ENCODE peak calls at places on chromosomes 2 and 18, in nine cellular contexts. One of them, this sample, is unnamed.

GRCh38 chr18:55047546-55047945 is 88.3 kb upstream of the CCDC68 start:
- DNase-seq in pancreas: no peak
- DNase-seq in cardiac fibroblast: peak; percentile 43
- DNase-seq in sigmoid colon: no peak
- DNase-seq in adrenal gland: no peak
- DNase-seq in OCI-LY7: no peak
- DNase-seq in esophagus squamous epithelium: no peak
- DNase-seq in fibroblast of lung: no peak
- DNase-seq in Panc1: no peak
- DNase-seq in this sample: no peak

GRCh38 chr2:206993512-206993911 is 54.2 kb downstream of the CPO start:
- DNase-seq in pancreas: no peak
- DNase-seq in cardiac fibroblast: no peak
- DNase-seq in sigmoid colon: no peak
- DNase-seq in adrenal gland: no peak
- DNase-seq in OCI-LY7: no peak
- DNase-seq in esophagus squamous epithelium: no peak
- DNase-seq in fibroblast of lung: no peak
- DNase-seq in Panc1: no peak
- DNase-seq in this sample: no peak

GRCh38 chr2:102717308-102718018 is 44.4 kb upstream of the TMEM182 start:
- DNase-seq in pancreas: no peak
- DNase-seq in cardiac fibroblast: peak; percentile 72
- DNase-seq in sigmoid colon: no peak
- DNase-seq in adrenal gland: no peak
- DNase-seq in OCI-LY7: no peak
- DNase-seq in esophagus squamous epithelium: no peak
- DNase-seq in fibroblast of lung: peak; percentile 68
- DNase-seq in Panc1: no peak
- DNase-seq in this sample: no peak

GRCh38 chr18:28153485-28154065 is 23.4 kb downstream of the CDH2 start:
- DNase-seq in pancreas: no peak
- DNase-seq in cardiac fibroblast: no peak
- DNase-seq in sigmoid colon: no peak
- DNase-seq in adrenal gland: no peak
- DNase-seq in OCI-LY7: no peak
- DNase-seq in esophagus squamous epithelium: no peak
- DNase-seq in fibroblast of lung: no peak
- DNase-seq in Panc1: no peak
- DNase-seq in this sample: no peak

GRCh38 chr18:76983184-76983583 is 149.4 kb downstream of the MBP start:
- DNase-seq in pancreas: peak; percentile 92
- DNase-seq in cardiac fibroblast: peak; percentile 79
- DNase-seq in sigmoid colon: peak; percentile 86
- DNase-seq in adrenal gland: peak; percentile 92
- DNase-seq in OCI-LY7: peak; percentile 78
- DNase-seq in esophagus squamous epithelium: peak; percentile 30
- DNase-seq in fibroblast of lung: peak; percentile 74
- DNase-seq in Panc1: peak; percentile 70
- DNase-seq in this sample: peak; percentile 83

GRCh38 chr18:79489048-79489899 is 93.5 kb downstream of the NFATC1 start:
- DNase-seq in pancreas: no peak
- DNase-seq in cardiac fibroblast: no peak
- DNase-seq in sigmoid colon: peak; percentile 61
- DNase-seq in adrenal gland: no peak
- DNase-seq in OCI-LY7: no peak
- DNase-seq in esophagus squamous epithelium: no peak
- DNase-seq in fibroblast of lung: no peak
- DNase-seq in Panc1: no peak
- DNase-seq in this sample: no peak

GRCh38 chr2:120754067-120754960 is 18.6 kb downstream of the GLI2 start:
- DNase-seq in pancreas: no peak
- DNase-seq in cardiac fibroblast: peak; percentile 31
- DNase-seq in sigmoid colon: no peak
- DNase-seq in adrenal gland: no peak
- DNase-seq in OCI-LY7: no peak
- DNase-seq in esophagus squamous epithelium: no peak
- DNase-seq in fibroblast of lung: peak; percentile 38
- DNase-seq in Panc1: no peak
- DNase-seq in this sample: no peak

GRCh38 chr2:229852565-229852964 is 69.2 kb downstream of the TRIP12 start:
- DNase-seq in pancreas: no peak
- DNase-seq in cardiac fibroblast: peak; percentile 86
- DNase-seq in sigmoid colon: no peak
- DNase-seq in adrenal gland: peak; percentile 42
- DNase-seq in OCI-LY7: no peak
- DNase-seq in esophagus squamous epithelium: peak; percentile 2
- DNase-seq in fibroblast of lung: peak; percentile 67
- DNase-seq in Panc1: no peak
- DNase-seq in this sample: no peak

GRCh38 chr2:55519908-55520885 is 679 bp downstream of the CFAP36 start:
- DNase-seq in pancreas: no peak
- DNase-seq in cardiac fibroblast: peak; percentile 23
- DNase-seq in sigmoid colon: no peak
- DNase-seq in adrenal gland: peak; percentile 35
- DNase-seq in OCI-LY7: peak; percentile 21
- DNase-seq in esophagus squamous epithelium: no peak
- DNase-seq in fibroblast of lung: peak; percentile 8
- DNase-seq in Panc1: no peak
- DNase-seq in this sample: peak; percentile 32

GRCh38 chr2:102040229-102040628 is 48.5 kb downstream of the IL1R2 start:
- DNase-seq in pancreas: no peak
- DNase-seq in cardiac fibroblast: peak; percentile 49
- DNase-seq in sigmoid colon: no peak
- DNase-seq in adrenal gland: no peak
- DNase-seq in OCI-LY7: no peak
- DNase-seq in esophagus squamous epithelium: no peak
- DNase-seq in fibroblast of lung: no peak
- DNase-seq in Panc1: no peak
- DNase-seq in this sample: no peak

GRCh38 chr18:12409466-12409865 is 1.7 kb downstream of the PRELID3A start:
- DNase-seq in pancreas: no peak
- DNase-seq in cardiac fibroblast: peak; percentile 22
- DNase-seq in sigmoid colon: no peak
- DNase-seq in adrenal gland: no peak
- DNase-seq in OCI-LY7: peak; percentile 42
- DNase-seq in esophagus squamous epithelium: no peak
- DNase-seq in fibroblast of lung: no peak
- DNase-seq in Panc1: no peak
- DNase-seq in this sample: no peak

GRCh38 chr2:17538844-17539554 is 1.5 kb upstream of the VSNL1 start:
- DNase-seq in pancreas: peak; percentile 72
- DNase-seq in cardiac fibroblast: peak; percentile 37
- DNase-seq in sigmoid colon: peak; percentile 77
- DNase-seq in adrenal gland: peak; percentile 50
- DNase-seq in OCI-LY7: no peak
- DNase-seq in esophagus squamous epithelium: no peak
- DNase-seq in fibroblast of lung: peak; percentile 78
- DNase-seq in Panc1: no peak
- DNase-seq in this sample: peak; percentile 80

GRCh38 chr18:28411806-28412205 is 234.9 kb upstream of the CDH2 start:
- DNase-seq in pancreas: no peak
- DNase-seq in cardiac fibroblast: peak; percentile 67
- DNase-seq in sigmoid colon: no peak
- DNase-seq in adrenal gland: no peak
- DNase-seq in OCI-LY7: no peak
- DNase-seq in esophagus squamous epithelium: no peak
- DNase-seq in fibroblast of lung: no peak
- DNase-seq in Panc1: no peak
- DNase-seq in this sample: no peak

GRCh38 chr2:48693066-48693465 is 62.5 kb downstream of the LHCGR start:
- DNase-seq in pancreas: no peak
- DNase-seq in cardiac fibroblast: no peak
- DNase-seq in sigmoid colon: no peak
- DNase-seq in adrenal gland: no peak
- DNase-seq in OCI-LY7: no peak
- DNase-seq in esophagus squamous epithelium: no peak
- DNase-seq in fibroblast of lung: no peak
- DNase-seq in Panc1: no peak
- DNase-seq in this sample: no peak

GRCh38 chr2:199932312-199932855 is 21.3 kb downstream of the C2orf69 start:
- DNase-seq in pancreas: no peak
- DNase-seq in cardiac fibroblast: no peak
- DNase-seq in sigmoid colon: no peak
- DNase-seq in adrenal gland: peak; percentile 37
- DNase-seq in OCI-LY7: no peak
- DNase-seq in esophagus squamous epithelium: no peak
- DNase-seq in fibroblast of lung: peak; percentile 25
- DNase-seq in Panc1: no peak
- DNase-seq in this sample: no peak

GRCh38 chr2:214810670-214811069 is 1.2 kb upstream of the BARD1 start:
- DNase-seq in pancreas: no peak
- DNase-seq in cardiac fibroblast: peak; percentile 16
- DNase-seq in sigmoid colon: no peak
- DNase-seq in adrenal gland: peak; percentile 29
- DNase-seq in OCI-LY7: no peak
- DNase-seq in esophagus squamous epithelium: no peak
- DNase-seq in fibroblast of lung: peak; percentile 5
- DNase-seq in Panc1: no peak
- DNase-seq in this sample: peak; percentile 11

GRCh38 chr2:235851841-235852527 is 316.2 kb downstream of the GBX2 start:
- DNase-seq in pancreas: no peak
- DNase-seq in cardiac fibroblast: no peak
- DNase-seq in sigmoid colon: no peak
- DNase-seq in adrenal gland: no peak
- DNase-seq in OCI-LY7: no peak
- DNase-seq in esophagus squamous epithelium: no peak
- DNase-seq in fibroblast of lung: no peak
- DNase-seq in Panc1: no peak
- DNase-seq in this sample: no peak

GRCh38 chr18:76405280-76405679 is 89.8 kb downstream of the ZNF516 start:
- DNase-seq in pancreas: no peak
- DNase-seq in cardiac fibroblast: no peak
- DNase-seq in sigmoid colon: no peak
- DNase-seq in adrenal gland: no peak
- DNase-seq in OCI-LY7: no peak
- DNase-seq in esophagus squamous epithelium: no peak
- DNase-seq in fibroblast of lung: no peak
- DNase-seq in Panc1: no peak
- DNase-seq in this sample: no peak

DNA sequence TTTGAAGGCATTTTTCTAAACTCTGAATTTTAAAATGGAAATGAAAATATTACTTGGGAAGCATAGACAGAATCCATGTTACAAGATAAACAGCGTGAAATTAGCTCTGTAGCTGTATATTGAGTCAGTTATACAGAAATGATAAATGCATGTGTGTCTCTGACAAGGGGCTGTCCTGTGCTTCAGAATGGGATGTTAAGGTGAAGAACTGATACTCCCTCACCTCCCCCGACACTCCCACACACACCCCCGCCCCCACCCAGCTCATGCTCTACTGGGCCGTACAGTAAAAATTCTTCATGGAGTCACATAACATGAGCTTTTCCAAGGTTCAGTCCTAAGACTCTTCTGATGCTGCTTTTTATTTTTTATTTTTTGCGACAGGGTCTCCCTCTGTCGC is 868 bp upstream of the THUMPD2 start:
- DNase-seq in pancreas: no peak
- DNase-seq in cardiac fibroblast: no peak
- DNase-seq in sigmoid colon: no peak
- DNase-seq in adrenal gland: no peak
- DNase-seq in OCI-LY7: no peak
- DNase-seq in esophagus squamous epithelium: no peak
- DNase-seq in fibroblast of lung: no peak
- DNase-seq in Panc1: no peak
- DNase-seq in this sample: no peak
- H3K4me3 ChIP-seq in pancreas: no peak overlapping the region
- H3K4me3 ChIP-seq in cardiac fibroblast: no peak overlapping the region
- H3K4me3 ChIP-seq in sigmoid colon: no peak overlapping the region
- H3K4me3 ChIP-seq in adrenal gland: peak overlapping the region; percentile 97
- H3K4me3 ChIP-seq in OCI-LY7: no peak overlapping the region
- H3K4me3 ChIP-seq in esophagus squamous epithelium: no peak overlapping the region
- H3K4me3 ChIP-seq in fibroblast of lung: no peak overlapping the region
- H3K4me3 ChIP-seq in Panc1: no peak overlapping the region
- H3K4me3 ChIP-seq in this sample: no peak overlapping the region

GRCh38 chr2:197208841-197209240 is 101.7 kb downstream of the ANKRD44 start:
- DNase-seq in pancreas: no peak
- DNase-seq in cardiac fibroblast: peak; percentile 43
- DNase-seq in sigmoid colon: no peak
- DNase-seq in adrenal gland: no peak
- DNase-seq in OCI-LY7: peak; percentile 46
- DNase-seq in esophagus squamous epithelium: no peak
- DNase-seq in fibroblast of lung: no peak
- DNase-seq in Panc1: no peak
- DNase-seq in this sample: no peak
- H3K4me3 ChIP-seq in pancreas: no peak overlapping the region
- H3K4me3 ChIP-seq in cardiac fibroblast: no peak overlapping the region
- H3K4me3 ChIP-seq in sigmoid colon: no peak overlapping the region
- H3K4me3 ChIP-seq in adrenal gland: no peak overlapping the region
- H3K4me3 ChIP-seq in OCI-LY7: peak overlapping the region; percentile 45
- H3K4me3 ChIP-seq in esophagus squamous epithelium: no peak overlapping the region
- H3K4me3 ChIP-seq in fibroblast of lung: no peak overlapping the region
- H3K4me3 ChIP-seq in Panc1: no peak overlapping the region
- H3K4me3 ChIP-seq in this sample: no peak overlapping the region

DNA sequence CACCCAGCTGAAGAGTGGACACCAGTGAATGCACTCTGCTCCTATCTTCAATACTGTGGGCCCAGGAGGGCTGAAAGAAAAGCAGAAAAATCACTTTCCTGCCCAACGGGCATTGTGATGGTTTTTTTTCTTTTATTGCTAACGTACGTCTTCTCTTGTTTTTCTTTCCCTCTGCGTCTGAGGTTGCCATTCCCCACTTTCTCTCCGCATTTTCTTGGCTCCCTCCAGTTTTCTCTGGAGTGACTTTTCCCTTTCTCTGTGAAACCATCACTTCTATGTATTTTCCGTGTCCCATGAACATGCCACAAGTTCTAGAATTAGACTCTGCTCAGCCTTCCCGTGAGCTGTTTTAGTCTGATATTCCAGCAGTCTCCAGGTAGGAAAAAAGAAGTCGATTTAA is 169.2 kb downstream of the BCL2 start:
- DNase-seq in pancreas: no peak
- DNase-seq in cardiac fibroblast: no peak
- DNase-seq in sigmoid colon: no peak
- DNase-seq in adrenal gland: no peak
- DNase-seq in OCI-LY7: no peak
- DNase-seq in esophagus squamous epithelium: no peak
- DNase-seq in fibroblast of lung: no peak
- DNase-seq in Panc1: no peak
- DNase-seq in this sample: no peak
- H3K4me3 ChIP-seq in pancreas: no peak overlapping the region
- H3K4me3 ChIP-seq in cardiac fibroblast: no peak overlapping the region
- H3K4me3 ChIP-seq in sigmoid colon: no peak overlapping the region
- H3K4me3 ChIP-seq in adrenal gland: no peak overlapping the region
- H3K4me3 ChIP-seq in OCI-LY7: no peak overlapping the region
- H3K4me3 ChIP-seq in esophagus squamous epithelium: no peak overlapping the region
- H3K4me3 ChIP-seq in fibroblast of lung: no peak overlapping the region
- H3K4me3 ChIP-seq in Panc1: no peak overlapping the region
- H3K4me3 ChIP-seq in this sample: no peak overlapping the region

DNA sequence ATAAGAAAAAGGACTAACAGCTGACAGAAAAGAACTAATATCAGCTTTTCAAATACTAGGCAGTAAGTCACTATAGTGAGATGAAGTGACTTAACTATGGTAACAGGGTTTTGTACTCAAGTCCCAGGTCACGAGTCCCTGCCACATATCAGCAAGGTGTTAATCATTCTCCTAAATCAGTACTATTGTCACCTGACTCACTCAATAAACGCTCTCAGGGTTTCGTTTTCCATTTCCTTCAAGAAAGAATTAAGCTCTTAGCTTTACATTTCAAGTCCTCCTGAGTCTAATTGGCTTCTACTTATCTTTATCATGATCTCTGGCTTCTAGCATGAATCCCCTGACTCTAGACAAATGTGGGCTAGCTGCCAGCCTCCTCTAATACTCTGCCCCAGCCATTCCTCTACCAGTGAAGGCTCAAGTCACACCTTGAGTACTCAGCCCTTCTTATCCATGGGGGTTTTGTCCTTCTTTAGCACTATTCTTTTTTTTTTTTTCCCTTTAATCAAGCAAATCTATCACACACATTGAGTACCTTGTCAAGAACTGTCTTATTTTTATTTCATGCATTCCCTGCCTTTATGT is 20.1 kb downstream of the BUB1 start:
- DNase-seq in pancreas: no peak
- DNase-seq in cardiac fibroblast: no peak
- DNase-seq in sigmoid colon: no peak
- DNase-seq in adrenal gland: no peak
- DNase-seq in OCI-LY7: no peak
- DNase-seq in esophagus squamous epithelium: no peak
- DNase-seq in fibroblast of lung: no peak
- DNase-seq in Panc1: no peak
- DNase-seq in this sample: no peak
- H3K4me3 ChIP-seq in pancreas: no peak overlapping the region
- H3K4me3 ChIP-seq in cardiac fibroblast: no peak overlapping the region
- H3K4me3 ChIP-seq in sigmoid colon: no peak overlapping the region
- H3K4me3 ChIP-seq in adrenal gland: no peak overlapping the region
- H3K4me3 ChIP-seq in OCI-LY7: no peak overlapping the region
- H3K4me3 ChIP-seq in esophagus squamous epithelium: no peak overlapping the region
- H3K4me3 ChIP-seq in fibroblast of lung: no peak overlapping the region
- H3K4me3 ChIP-seq in Panc1: no peak overlapping the region
- H3K4me3 ChIP-seq in this sample: no peak overlapping the region

This sample was measured in prostate gland.